ENCODE peak calls at places on chromosomes 16 and 17, in four cellular contexts. K is adrenal gland, C is glutamatergic neuron, P is A549. Q is an unnamed sample.

GRCh38 chr17:73301359-73301758 is 10.4 kb downstream of the CDC42EP4 start:
- DNase-seq in C (no peak), K (no peak), P (no peak), Q (no peak)

GRCh38 chr17:4897198-4897657 is 2.1 kb upstream of the C17orf107 start:
- DNase-seq in K (no peak), P (no peak), C (no peak), Q (no peak)

GRCh38 chr16:57739756-57740422 is 4.3 kb downstream of the KATNB1 start:
- DNase-seq in C (no peak), K (no peak), P (no peak), Q (no peak)

GRCh38 chr17:63840591-63841349 is 1.7 kb downstream of the SMARCD2 start:
- DNase-seq in C (no peak), P (no peak), K (peak), Q (no peak)

GRCh38 chr17:1360975-1361374 is 39.0 kb downstream of the YWHAE start:
- DNase-seq in C (no peak), K (no peak), P (no peak), Q (no peak)

GRCh38 chr16:10156111-10156510 is 26.1 kb downstream of the GRIN2A start:
- DNase-seq in C (no peak), P (no peak), K (no peak), Q (no peak)

GRCh38 chr16:50744911-50745310 is 3.0 kb downstream of the CYLD start:
- DNase-seq in C (no peak), P (no peak), K (no peak), Q (no peak)

GRCh38 chr17:45334231-45334630 is 17.4 kb upstream of the MAP3K14 start:
- DNase-seq in C (no peak), P (no peak), K (no peak), Q (no peak)

GRCh38 chr17:15479697-15480096 is 12.3 kb upstream of the CDRT4 start:
- DNase-seq in K (no peak), P (no peak), C (no peak), Q (no peak)

GRCh38 chr16:73572135-73572534 is 524.2 kb upstream of the ZFHX3 start:
- DNase-seq in P (no peak), K (peak), C (peak), Q (no peak)

GRCh38 chr16:14280541-14280940 is 209.4 kb downstream of the MRTFB start:
- DNase-seq in C (no peak), K (no peak), P (no peak), Q (no peak)

GRCh38 chr16:27366687-27367462 is 35.1 kb upstream of the IL21R start:
- DNase-seq in K (no peak), C (no peak), P (no peak), Q (no peak)

GRCh38 chr17:48544356-48545021 is 420 bp downstream of the HOXB2 start:
- DNase-seq in C (peak), P (no peak), K (peak), Q (peak)

GRCh38 chr17:32490101-32490482 is 3.3 kb downstream of the CDK5R1 start:
- DNase-seq in P (no peak), K (no peak), C (peak), Q (no peak)

GRCh38 chr17:17082878-17083277 is 40.6 kb downstream of the MPRIP start:
- DNase-seq in C (no peak), K (no peak), P (no peak), Q (no peak)

GRCh38 chr17:49193513-49194296 is 16.7 kb downstream of the GNGT2 start:
- DNase-seq in C (no peak), K (peak), P (peak), Q (no peak)

GRCh38 chr17:28045304-28045703 is 2.8 kb downstream of the NLK start:
- DNase-seq in K (no peak), C (no peak), P (no peak), Q (no peak)

GRCh38 chr17:72699566-72699965 is 392.9 kb downstream of the SLC39A11 start:
- DNase-seq in P (no peak), K (no peak), C (no peak), Q (no peak)

GRCh38 chr17:9294661-9295210 is 273.4 kb downstream of the NTN1 start:
- DNase-seq in P (no peak), C (no peak), K (no peak), Q (no peak)

GRCh38 chr16:57651344-57652333 is 16.5 kb upstream of the ADGRG3 start:
- DNase-seq in P (no peak), K (no peak), C (no peak), Q (no peak)

GRCh38 chr16:82629441-82630027 is 2.8 kb downstream of the CDH13 start:
- DNase-seq in P (no peak), C (no peak), K (no peak), Q (no peak)

GRCh38 chr17:73634629-73635028 is 9.6 kb downstream of the SDK2 start:
- DNase-seq in P (no peak), C (no peak), K (no peak), Q (no peak)

GRCh38 chr16:50340578-50340977 is 28.2 kb downstream of the BRD7 start:
- DNase-seq in K (no peak), C (no peak), P (no peak), Q (peak)

GRCh38 chr16:71367243-71367976 is 8.9 kb downstream of the CALB2 start:
- DNase-seq in C (peak), P (peak), K (peak), Q (no peak)

GRCh38 chr16:89711601-89712475 is 8.9 kb downstream of the VPS9D1 start:
- DNase-seq in C (peak), P (peak), K (no peak), Q (no peak)

GRCh38 chr16:47254771-47255170 is 111.0 kb upstream of the NETO2 start:
- DNase-seq in P (no peak), C (no peak), K (no peak), Q (no peak)

GRCh38 chr17:4988168-4988567 is 693 bp upstream of the CAMTA2 start:
- DNase-seq in C (no peak), K (no peak), P (no peak), Q (no peak)

GRCh38 chr17:82101767-82102679 is 4.0 kb upstream of the FASN start:
- DNase-seq in P (no peak), C (no peak), K (no peak), Q (no peak)

GRCh38 chr16:58262592-58262991 is 32.2 kb downstream of the PRSS54 start:
- DNase-seq in C (no peak), K (no peak), P (no peak), Q (no peak)

GRCh38 chr17:61734012-61734411 is 129.3 kb downstream of the BRIP1 start:
- DNase-seq in K (no peak), C (no peak), P (no peak), Q (no peak)

GRCh38 chr17:82933911-82934310 is 94.1 kb upstream of the ZNF750 start:
- DNase-seq in P (no peak), K (no peak), C (no peak), Q (no peak)

GRCh38 chr17:69431835-69432234 is 17.3 kb downstream of the MAP2K6 start:
- DNase-seq in C (no peak), K (no peak), P (no peak), Q (no peak)

GRCh38 chr16:55294947-55295346 is 29.1 kb upstream of the IRX6 start:
- DNase-seq in K (no peak), P (no peak), C (no peak), Q (no peak)

GRCh38 chr16:77002644-77003043 is 188.3 kb upstream of the MON1B start:
- DNase-seq in K (no peak), P (no peak), C (no peak), Q (no peak)

GRCh38 chr16:47777191-47777590 is 316.1 kb downstream of the PHKB start:
- DNase-seq in P (no peak), K (no peak), C (no peak), Q (no peak)

GRCh38 chr17:44222112-44222869 is 2.8 kb upstream of the UBTF start:
- DNase-seq in P (peak), C (peak), K (peak), Q (no peak)

GRCh38 chr16:64920211-64920610 is 201.7 kb downstream of the CDH11 start:
- DNase-seq in P (no peak), K (no peak), C (no peak), Q (no peak)

DNA sequence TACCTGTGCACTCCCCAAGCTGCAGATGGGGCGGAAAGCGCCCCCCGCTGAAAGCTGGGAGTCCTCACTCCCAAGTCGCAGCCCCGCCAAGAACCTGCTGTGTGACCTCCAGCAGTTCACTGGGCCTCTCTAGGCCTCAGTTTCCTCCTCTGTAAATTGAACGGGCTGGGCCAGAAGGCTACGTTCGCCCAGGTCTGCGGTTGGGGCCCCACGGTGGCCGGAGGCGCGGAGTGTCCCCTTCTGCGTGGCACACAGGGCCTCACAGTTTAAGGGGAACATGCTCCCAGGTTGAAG is 628 bp downstream of the GALK1 start:
- DNase-seq in P (no peak), C (no peak), K (no peak), Q (no peak)
- TF ChIP-seq CTCF in P (no peak), C (no peak), K (no peak), Q (no peak)

GRCh38 chr16:87369796-87370719 is 13.5 kb downstream of the FBXO31 start:
- DNase-seq in C (no peak), P (no peak), K (no peak), Q (no peak)
- TF ChIP-seq CTCF in C (no peak), P (no peak), K (no peak), Q (no peak)

GRCh38 chr17:46978489-46979022 is 497 bp downstream of the RPRML start:
- DNase-seq in C (peak), K (no peak), P (no peak), Q (no peak)
- TF ChIP-seq CTCF in C (no peak), K (no peak), P (no peak), Q (no peak)

GRCh38 chr16:787978-788398 is at the start of gene RPUSD1:
- DNase-seq in K (no peak), C (no peak), P (no peak), Q (no peak)
- TF ChIP-seq CTCF in K (no peak), C (no peak), P (no peak), Q (no peak)

DNA sequence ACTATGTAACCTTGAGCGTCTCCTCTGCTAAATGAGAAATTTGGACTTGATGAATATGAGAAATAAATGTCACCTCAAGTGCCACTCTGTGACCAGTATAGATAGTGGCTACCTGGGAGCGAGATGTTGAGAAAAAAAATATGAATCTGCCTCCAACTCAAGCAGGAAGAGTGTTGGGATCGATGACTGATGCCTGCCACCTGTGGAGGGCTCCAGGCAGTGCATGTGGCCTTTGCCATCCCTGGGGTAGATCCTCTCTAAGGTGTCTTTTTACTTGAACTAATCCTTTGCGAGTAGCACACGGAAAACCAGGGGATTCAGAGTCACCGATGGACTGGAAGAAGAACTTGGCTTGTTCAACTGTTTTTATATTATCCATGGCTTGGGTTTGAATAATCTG is 9.4 kb downstream of the CCDC182 start:
- DNase-seq in P (peak), C (no peak), K (no peak), Q (no peak)
- TF ChIP-seq CTCF in P (peak), C (no peak), K (peak), Q (peak)

GRCh38 chr17:58121925-58122324 is 26.3 kb upstream of the OR4D1 start:
- DNase-seq in P (peak), C (no peak), K (no peak), Q (no peak)
- TF ChIP-seq CTCF in P (peak), C (no peak), K (no peak), Q (no peak)

GRCh38 chr16:1942810-1943726 is at the start of gene MSRB1:
- DNase-seq in K (peak), P (peak), C (peak), Q (peak)
- TF ChIP-seq CTCF in K (peak), P (no peak), C (no peak), Q (no peak)

GRCh38 chr17:40191237-40192208 is 14.3 kb downstream of the RAPGEFL1 start:
- DNase-seq in P (peak), K (peak), C (peak), Q (no peak)
- TF ChIP-seq CTCF in P (peak), K (peak), C (peak), Q (peak)

GRCh38 chr17:29595943-29596774 is 3.2 kb downstream of the ANKRD13B start:
- DNase-seq in C (peak), K (no peak), P (no peak), Q (no peak)
- TF ChIP-seq CTCF in C (no peak), K (no peak), P (no peak), Q (no peak)